ENCODE peak calls at places on chromosomes 3 and 15, in ten cellular contexts. C, U, G, X, W, R, K, M, D and S are unnamed samples.

GRCh38 chr3:126678691-126679317 is 23.9 kb upstream of the TXNRD3 start:
- DNase-seq in C (no peak), U (no peak), G (no peak), X (no peak), W (no peak), R (no peak), K (no peak), M (no peak), D (no peak), S (peak; percentile 46)

GRCh38 chr3:83023050-83023449 is 1261.6 kb upstream of the GBE1 start:
- DNase-seq in C (no peak), U (no peak), G (no peak), X (no peak), W (no peak), R (no peak), K (no peak), M (no peak), D (no peak), S (no peak)

GRCh38 chr3:141575879-141576743 is 89.3 kb downstream of the RASA2 start:
- DNase-seq in C (no peak), U (no peak), G (peak; percentile 51), X (no peak), W (no peak), R (no peak), K (no peak), M (peak; percentile 33), D (no peak), S (peak; percentile 49)

GRCh38 chr3:126865736-126866135 is 117.2 kb upstream of the PLXNA1 start:
- DNase-seq in C (no peak), U (no peak), G (no peak), X (no peak), W (no peak), R (no peak), K (no peak), M (no peak), D (no peak), S (no peak)

GRCh38 chr15:29945943-29946591 is 123.8 kb upstream of the TJP1 start:
- DNase-seq in C (no peak), U (no peak), G (peak; percentile 17), X (no peak), W (no peak), R (no peak), K (no peak), M (no peak), D (no peak), S (no peak)

GRCh38 chr3:179801263-179801662 is 148.4 kb downstream of the USP13 start:
- DNase-seq in C (no peak), U (peak; percentile 28), G (peak; percentile 92), X (no peak), W (no peak), R (no peak), K (no peak), M (no peak), D (no peak), S (no peak)

GRCh38 chr15:59174846-59175831 is 31.5 kb upstream of the LDHAL6B start:
- DNase-seq in C (no peak), U (peak; percentile 64), G (peak; percentile 85), X (no peak), W (no peak), R (peak; percentile 37), K (peak; percentile 30), M (peak; percentile 73), D (peak; percentile 36), S (peak; percentile 82)

GRCh38 chr3:116056280-116056679 is 389.0 kb downstream of the LSAMP start:
- DNase-seq in C (no peak), U (no peak), G (no peak), X (no peak), W (no peak), R (no peak), K (no peak), M (no peak), D (no peak), S (no peak)

GRCh38 chr3:16807441-16807840 is 77.3 kb upstream of the PLCL2 start:
- DNase-seq in C (no peak), U (peak; percentile 20), G (peak; percentile 76), X (no peak), W (no peak), R (no peak), K (no peak), M (no peak), D (no peak), S (no peak)

GRCh38 chr3:25863011-25863415 is 73.1 kb downstream of the OXSM start:
- DNase-seq in C (no peak), U (no peak), G (no peak), X (no peak), W (no peak), R (no peak), K (no peak), M (no peak), D (no peak), S (no peak)

GRCh38 chr15:88693191-88693590 is 54.4 kb downstream of the ISG20 start:
- DNase-seq in C (no peak), U (no peak), G (no peak), X (no peak), W (no peak), R (no peak), K (no peak), M (no peak), D (no peak), S (no peak)

GRCh38 chr3:129992781-129993180 is 18.3 kb downstream of the TRH start:
- DNase-seq in C (no peak), U (no peak), G (peak; percentile 9), X (no peak), W (no peak), R (no peak), K (no peak), M (peak; percentile 55), D (no peak), S (peak; percentile 64)

GRCh38 chr3:183188895-183189462 is 26.4 kb upstream of the LAMP3 start:
- DNase-seq in C (no peak), U (no peak), G (peak; percentile 25), X (no peak), W (no peak), R (peak; percentile 47), K (peak; percentile 33), M (peak; percentile 68), D (no peak), S (peak; percentile 78)

GRCh38 chr3:13419356-13420050 is 619 bp downstream of the NUP210 start:
- DNase-seq in C (peak; percentile 43), U (no peak), G (no peak), X (peak; percentile 59), W (peak; percentile 30), R (peak; percentile 48), K (peak; percentile 18), M (peak; percentile 37), D (peak; percentile 39), S (peak; percentile 61)

GRCh38 chr3:45026957-45027356 is 854 bp downstream of the CLEC3B start:
- DNase-seq in C (no peak), U (peak; percentile 71), G (peak; percentile 67), X (no peak), W (no peak), R (no peak), K (peak; percentile 88), M (peak; percentile 93), D (no peak), S (no peak)

GRCh38 chr3:15263120-15263519 is 57.1 kb downstream of the CAPN7 start:
- DNase-seq in C (no peak), U (no peak), G (no peak), X (no peak), W (no peak), R (no peak), K (no peak), M (no peak), D (no peak), S (no peak)

GRCh38 chr15:31372635-31373091 is 46.0 kb downstream of the KLF13 start:
- DNase-seq in C (no peak), U (no peak), G (peak; percentile 90), X (no peak), W (no peak), R (no peak), K (peak; percentile 77), M (peak; percentile 97), D (no peak), S (peak; percentile 91)

GRCh38 chr3:56251343-56251945 is 216.8 kb downstream of the ERC2 start:
- DNase-seq in C (no peak), U (peak; percentile 37), G (peak; percentile 75), X (no peak), W (no peak), R (peak; percentile 34), K (peak; percentile 7), M (peak; percentile 56), D (no peak), S (peak; percentile 70)

GRCh38 chr3:179410317-179410716 is 41.0 kb downstream of the GNB4 start:
- DNase-seq in C (no peak), U (no peak), G (no peak), X (no peak), W (no peak), R (no peak), K (no peak), M (peak; percentile 69), D (no peak), S (peak; percentile 14)

GRCh38 chr3:29597376-29598008 is 316.6 kb downstream of the RBMS3 start:
- DNase-seq in C (no peak), U (no peak), G (peak; percentile 41), X (no peak), W (no peak), R (no peak), K (no peak), M (no peak), D (no peak), S (no peak)

GRCh38 chr3:183033746-183034145 is 53.4 kb upstream of the DCUN1D1 start:
- DNase-seq in C (no peak), U (no peak), G (no peak), X (no peak), W (no peak), R (no peak), K (no peak), M (no peak), D (no peak), S (no peak)

GRCh38 chr15:74235962-74236361 is at the start of gene CCDC33:
- DNase-seq in C (no peak), U (no peak), G (no peak), X (no peak), W (no peak), R (peak; percentile 87), K (no peak), M (no peak), D (no peak), S (no peak)

GRCh38 chr15:70327328-70328136 is 229.8 kb upstream of the TLE3 start:
- DNase-seq in C (no peak), U (no peak), G (peak; percentile 81), X (no peak), W (no peak), R (no peak), K (no peak), M (peak; percentile 79), D (no peak), S (no peak)

GRCh38 chr3:197083486-197083885 is 53.9 kb upstream of the MELTF start:
- DNase-seq in C (no peak), U (no peak), G (peak; percentile 73), X (no peak), W (no peak), R (no peak), K (no peak), M (peak; percentile 5), D (peak; percentile 41), S (no peak)

GRCh38 chr3:134090031-134090430 is 60.3 kb upstream of the SLCO2A1 start:
- DNase-seq in C (no peak), U (no peak), G (peak; percentile 54), X (no peak), W (no peak), R (no peak), K (no peak), M (no peak), D (no peak), S (no peak)